ENCODE peak calls at places on chromosomes 16 and 17, in ten cellular contexts. One of them, this sample, is unnamed.

GRCh38 chr17:31381165-31381668 is 10.3 kb upstream of the RAB11FIP4 start:
- DNase-seq in adrenal gland: no peak
- DNase-seq in testis: no peak
- DNase-seq in cardiac muscle cell: no peak
- DNase-seq in ascending aorta: no peak
- DNase-seq in CD8-positive, alpha-beta T cell: no peak
- DNase-seq in OCI-LY7: no peak
- DNase-seq in right cardiac atrium: no peak
- DNase-seq in left ventricle myocardium inferior: no peak
- DNase-seq in AG04450: no peak
- DNase-seq in this sample: no peak

GRCh38 chr16:84481051-84481735 is 23.3 kb downstream of the MEAK7 start:
- DNase-seq in ascending aorta: no peak
- DNase-seq in right cardiac atrium: peak; percentile 33
- DNase-seq in CD8-positive, alpha-beta T cell: no peak
- DNase-seq in cardiac muscle cell: no peak
- DNase-seq in OCI-LY7: no peak
- DNase-seq in left ventricle myocardium inferior: no peak
- DNase-seq in AG04450: no peak
- DNase-seq in adrenal gland: no peak
- DNase-seq in testis: no peak
- DNase-seq in this sample: no peak

GRCh38 chr16:50395763-50396710 is 27.2 kb upstream of the BRD7 start:
- DNase-seq in ascending aorta: peak; percentile 28
- DNase-seq in OCI-LY7: peak; percentile 19
- DNase-seq in adrenal gland: no peak
- DNase-seq in CD8-positive, alpha-beta T cell: no peak
- DNase-seq in AG04450: no peak
- DNase-seq in cardiac muscle cell: no peak
- DNase-seq in testis: no peak
- DNase-seq in right cardiac atrium: no peak
- DNase-seq in left ventricle myocardium inferior: no peak
- DNase-seq in this sample: no peak

GRCh38 chr16:19094542-19095365 is 19.0 kb upstream of the ITPRIPL2 start:
- DNase-seq in CD8-positive, alpha-beta T cell: no peak
- DNase-seq in right cardiac atrium: no peak
- DNase-seq in testis: no peak
- DNase-seq in AG04450: no peak
- DNase-seq in OCI-LY7: peak; percentile 62
- DNase-seq in adrenal gland: no peak
- DNase-seq in ascending aorta: no peak
- DNase-seq in cardiac muscle cell: no peak
- DNase-seq in left ventricle myocardium inferior: no peak
- DNase-seq in this sample: no peak

GRCh38 chr17:45906237-45906636 is 11.9 kb downstream of the MAPT start:
- DNase-seq in right cardiac atrium: no peak
- DNase-seq in testis: no peak
- DNase-seq in CD8-positive, alpha-beta T cell: no peak
- DNase-seq in ascending aorta: no peak
- DNase-seq in cardiac muscle cell: no peak
- DNase-seq in left ventricle myocardium inferior: no peak
- DNase-seq in AG04450: no peak
- DNase-seq in adrenal gland: no peak
- DNase-seq in OCI-LY7: no peak
- DNase-seq in this sample: no peak

GRCh38 chr16:13453938-13454553 is 465.9 kb upstream of the ERCC4 start:
- DNase-seq in adrenal gland: no peak
- DNase-seq in right cardiac atrium: no peak
- DNase-seq in testis: peak; percentile 73
- DNase-seq in OCI-LY7: peak; percentile 72
- DNase-seq in CD8-positive, alpha-beta T cell: no peak
- DNase-seq in ascending aorta: no peak
- DNase-seq in AG04450: no peak
- DNase-seq in cardiac muscle cell: no peak
- DNase-seq in left ventricle myocardium inferior: no peak
- DNase-seq in this sample: peak; percentile 22

GRCh38 chr17:79845601-79845949 is 6.3 kb upstream of the CBX4 start:
- DNase-seq in right cardiac atrium: no peak
- DNase-seq in ascending aorta: no peak
- DNase-seq in CD8-positive, alpha-beta T cell: no peak
- DNase-seq in AG04450: no peak
- DNase-seq in testis: peak; percentile 59
- DNase-seq in cardiac muscle cell: peak; percentile 46
- DNase-seq in left ventricle myocardium inferior: no peak
- DNase-seq in OCI-LY7: no peak
- DNase-seq in adrenal gland: peak; percentile 35
- DNase-seq in this sample: no peak

GRCh38 chr17:45315583-45316270 is 1.1 kb downstream of the MAP3K14 start:
- DNase-seq in adrenal gland: no peak
- DNase-seq in CD8-positive, alpha-beta T cell: no peak
- DNase-seq in AG04450: no peak
- DNase-seq in right cardiac atrium: no peak
- DNase-seq in OCI-LY7: peak; percentile 47
- DNase-seq in ascending aorta: no peak
- DNase-seq in testis: no peak
- DNase-seq in cardiac muscle cell: no peak
- DNase-seq in left ventricle myocardium inferior: no peak
- DNase-seq in this sample: no peak

GRCh38 chr17:72118588-72119279 is 2.1 kb upstream of the SOX9 start:
- DNase-seq in testis: peak; percentile 91
- DNase-seq in adrenal gland: peak; percentile 48
- DNase-seq in AG04450: peak; percentile 77
- DNase-seq in ascending aorta: no peak
- DNase-seq in OCI-LY7: peak; percentile 54
- DNase-seq in cardiac muscle cell: peak; percentile 93
- DNase-seq in right cardiac atrium: peak; percentile 73
- DNase-seq in CD8-positive, alpha-beta T cell: no peak
- DNase-seq in left ventricle myocardium inferior: peak; percentile 52
- DNase-seq in this sample: no peak

GRCh38 chr17:8369944-8370343 is 6.6 kb downstream of the KRABD2 start:
- DNase-seq in OCI-LY7: no peak
- DNase-seq in AG04450: no peak
- DNase-seq in left ventricle myocardium inferior: no peak
- DNase-seq in cardiac muscle cell: no peak
- DNase-seq in adrenal gland: no peak
- DNase-seq in right cardiac atrium: no peak
- DNase-seq in testis: no peak
- DNase-seq in CD8-positive, alpha-beta T cell: no peak
- DNase-seq in ascending aorta: no peak
- DNase-seq in this sample: no peak

GRCh38 chr16:84825896-84826557 is 6.2 kb downstream of the CRISPLD2 start:
- DNase-seq in CD8-positive, alpha-beta T cell: no peak
- DNase-seq in OCI-LY7: no peak
- DNase-seq in AG04450: no peak
- DNase-seq in adrenal gland: no peak
- DNase-seq in cardiac muscle cell: no peak
- DNase-seq in testis: no peak
- DNase-seq in right cardiac atrium: no peak
- DNase-seq in left ventricle myocardium inferior: no peak
- DNase-seq in ascending aorta: no peak
- DNase-seq in this sample: no peak

GRCh38 chr16:78973041-78973440 is 627.5 kb downstream of the MAF start:
- DNase-seq in testis: no peak
- DNase-seq in OCI-LY7: no peak
- DNase-seq in cardiac muscle cell: peak; percentile 0
- DNase-seq in ascending aorta: no peak
- DNase-seq in adrenal gland: no peak
- DNase-seq in AG04450: no peak
- DNase-seq in CD8-positive, alpha-beta T cell: no peak
- DNase-seq in right cardiac atrium: no peak
- DNase-seq in left ventricle myocardium inferior: no peak
- DNase-seq in this sample: no peak

GRCh38 chr17:57975044-57975443 is 13.0 kb downstream of the VEZF1 start:
- DNase-seq in right cardiac atrium: no peak
- DNase-seq in CD8-positive, alpha-beta T cell: no peak
- DNase-seq in cardiac muscle cell: peak; percentile 46
- DNase-seq in AG04450: no peak
- DNase-seq in ascending aorta: no peak
- DNase-seq in left ventricle myocardium inferior: no peak
- DNase-seq in OCI-LY7: no peak
- DNase-seq in adrenal gland: no peak
- DNase-seq in testis: no peak
- DNase-seq in this sample: no peak

DNA sequence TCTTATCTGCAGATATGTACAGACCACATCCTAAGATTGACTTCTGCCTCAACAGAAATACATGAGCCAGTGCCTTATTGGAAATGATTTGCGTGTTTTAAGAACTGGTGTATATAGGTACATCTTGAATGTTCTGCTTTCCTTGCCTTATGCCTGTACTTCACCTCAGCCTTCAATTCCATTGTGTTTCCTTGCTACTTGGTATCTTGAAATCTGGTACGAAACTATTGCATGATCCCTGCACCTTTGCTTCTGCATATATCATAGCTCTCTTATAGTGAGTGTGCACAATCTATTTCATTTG is 1.5 kb downstream of the ATF7IP2 start:
- DNase-seq in testis: no peak
- DNase-seq in OCI-LY7: no peak
- DNase-seq in cardiac muscle cell: no peak
- DNase-seq in CD8-positive, alpha-beta T cell: no peak
- DNase-seq in right cardiac atrium: no peak
- DNase-seq in left ventricle myocardium inferior: no peak
- DNase-seq in AG04450: no peak
- DNase-seq in adrenal gland: no peak
- DNase-seq in ascending aorta: no peak
- DNase-seq in this sample: no peak
- H3K4me3 ChIP-seq in testis: peak overlapping the region; percentile 71
- H3K4me3 ChIP-seq in OCI-LY7: peak overlapping the region; percentile 88
- H3K4me3 ChIP-seq in cardiac muscle cell: peak overlapping the region; percentile 62
- H3K4me3 ChIP-seq in CD8-positive, alpha-beta T cell: peak overlapping the region; percentile 90
- H3K4me3 ChIP-seq in right cardiac atrium: peak overlapping the region; percentile 66
- H3K4me3 ChIP-seq in left ventricle myocardium inferior: peak overlapping the region; percentile 82
- H3K4me3 ChIP-seq in AG04450: peak overlapping the region; percentile 79
- H3K4me3 ChIP-seq in adrenal gland: no peak overlapping the region
- H3K4me3 ChIP-seq in ascending aorta: peak overlapping the region; percentile 71
- H3K4me3 ChIP-seq in this sample: peak overlapping the region; percentile 84

DNA sequence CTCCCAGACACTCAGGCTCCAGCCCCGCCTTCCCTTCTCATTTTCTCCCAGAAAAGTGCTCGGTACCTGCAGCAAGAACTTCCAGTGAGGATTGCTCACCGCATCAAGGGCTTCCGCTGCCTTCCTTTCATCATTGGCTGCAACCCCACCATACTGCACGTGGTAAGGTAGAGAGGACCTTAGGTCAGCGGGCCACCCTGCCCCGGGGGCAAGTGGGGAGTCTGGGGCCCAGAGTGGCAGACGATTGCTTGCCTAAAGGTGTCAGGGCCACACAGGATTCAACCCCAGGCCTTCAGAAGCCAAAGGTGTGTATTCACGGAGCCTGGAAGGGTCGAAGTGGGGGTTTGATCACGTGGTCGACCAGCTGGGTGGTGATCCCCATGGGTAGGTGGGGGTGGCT is 1.4 kb downstream of the BCKDK start:
- DNase-seq in CD8-positive, alpha-beta T cell: no peak
- DNase-seq in ascending aorta: no peak
- DNase-seq in AG04450: no peak
- DNase-seq in right cardiac atrium: no peak
- DNase-seq in cardiac muscle cell: no peak
- DNase-seq in left ventricle myocardium inferior: no peak
- DNase-seq in testis: no peak
- DNase-seq in OCI-LY7: no peak
- DNase-seq in adrenal gland: no peak
- DNase-seq in this sample: no peak
- H3K27ac ChIP-seq in CD8-positive, alpha-beta T cell: no peak overlapping the region
- H3K27ac ChIP-seq in ascending aorta: no peak overlapping the region
- H3K27ac ChIP-seq in AG04450: no peak overlapping the region
- H3K27ac ChIP-seq in right cardiac atrium: no peak overlapping the region
- H3K27ac ChIP-seq in cardiac muscle cell: no peak overlapping the region
- H3K27ac ChIP-seq in left ventricle myocardium inferior: peak overlapping the region; percentile 96
- H3K27ac ChIP-seq in testis: no peak overlapping the region
- H3K27ac ChIP-seq in OCI-LY7: no peak overlapping the region
- H3K27ac ChIP-seq in adrenal gland: peak overlapping the region; percentile 25
- H3K27ac ChIP-seq in this sample: no peak overlapping the region

GRCh38 chr17:67381925-67382257 is 4.8 kb downstream of the PITPNC1 start:
- DNase-seq in right cardiac atrium: no peak
- DNase-seq in ascending aorta: no peak
- DNase-seq in testis: no peak
- DNase-seq in OCI-LY7: no peak
- DNase-seq in CD8-positive, alpha-beta T cell: no peak
- DNase-seq in left ventricle myocardium inferior: no peak
- DNase-seq in adrenal gland: no peak
- DNase-seq in cardiac muscle cell: no peak
- DNase-seq in AG04450: no peak
- DNase-seq in this sample: no peak
- H3K4me3 ChIP-seq in right cardiac atrium: no peak overlapping the region
- H3K4me3 ChIP-seq in ascending aorta: no peak overlapping the region
- H3K4me3 ChIP-seq in testis: no peak overlapping the region
- H3K4me3 ChIP-seq in OCI-LY7: no peak overlapping the region
- H3K4me3 ChIP-seq in CD8-positive, alpha-beta T cell: no peak overlapping the region
- H3K4me3 ChIP-seq in left ventricle myocardium inferior: no peak overlapping the region
- H3K4me3 ChIP-seq in adrenal gland: no peak overlapping the region
- H3K4me3 ChIP-seq in cardiac muscle cell: no peak overlapping the region
- H3K4me3 ChIP-seq in AG04450: no peak overlapping the region
- H3K4me3 ChIP-seq in this sample: no peak overlapping the region

GRCh38 chr17:78724999-78725398 is 57.1 kb downstream of the CYTH1 start:
- DNase-seq in ascending aorta: no peak
- DNase-seq in adrenal gland: no peak
- DNase-seq in left ventricle myocardium inferior: no peak
- DNase-seq in testis: no peak
- DNase-seq in CD8-positive, alpha-beta T cell: no peak
- DNase-seq in OCI-LY7: no peak
- DNase-seq in AG04450: no peak
- DNase-seq in cardiac muscle cell: no peak
- DNase-seq in right cardiac atrium: no peak
- DNase-seq in this sample: no peak
- H3K27ac ChIP-seq in ascending aorta: no peak overlapping the region
- H3K27ac ChIP-seq in adrenal gland: no peak overlapping the region
- H3K27ac ChIP-seq in left ventricle myocardium inferior: no peak overlapping the region
- H3K27ac ChIP-seq in testis: no peak overlapping the region
- H3K27ac ChIP-seq in CD8-positive, alpha-beta T cell: peak overlapping the region; percentile 17
- H3K27ac ChIP-seq in OCI-LY7: peak overlapping the region; percentile 56
- H3K27ac ChIP-seq in AG04450: no peak overlapping the region
- H3K27ac ChIP-seq in cardiac muscle cell: no peak overlapping the region
- H3K27ac ChIP-seq in right cardiac atrium: no peak overlapping the region
- H3K27ac ChIP-seq in this sample: peak overlapping the region; percentile 56

This sample was measured in SK-N-MC.